ENCODE peak calls at places on chromosomes 5 and 9, in eight cellular contexts. O is Peyer's patch, W is uterus, V is fibroblast of lung, Z is tibial artery, G is Panc1, F is heart left ventricle, M is colonic mucosa. Q is an unnamed sample.

GRCh38 chr5:112195924-112196323 is 223.2 kb downstream of the EPB41L4A start:
- DNase-seq in G (no peak), O (no peak), F (no peak), V (no peak), Z (no peak), M (no peak), W (no peak), Q (no peak)

GRCh38 chr9:131069699-131070098 is 26.6 kb upstream of the AIF1L start:
- DNase-seq in Z (no peak), M (no peak), W (no peak), F (no peak), O (no peak), G (no peak), V (no peak), Q (no peak)

GRCh38 chr5:141973871-141974595 is 5.1 kb downstream of the RNF14 start:
- DNase-seq in F (no peak), O (no peak), V (peak; percentile 83), Z (no peak), G (no peak), M (no peak), W (no peak), Q (no peak)

GRCh38 chr5:135814254-135814653 is 20.2 kb upstream of the SLC25A48 start:
- DNase-seq in V (no peak), W (no peak), M (no peak), O (no peak), Z (no peak), F (no peak), G (no peak), Q (no peak)

GRCh38 chr9:22413884-22414283 is 32.7 kb upstream of the DMRTA1 start:
- DNase-seq in F (no peak), O (no peak), V (no peak), W (no peak), Z (no peak), G (peak; percentile 28), M (no peak), Q (no peak)

GRCh38 chr5:134833340-134834032 is 12.3 kb upstream of the C5orf24 start:
- DNase-seq in G (no peak), Z (no peak), M (no peak), V (peak; percentile 79), F (no peak), O (no peak), W (no peak), Q (no peak)

GRCh38 chr9:77177894-77178794 is 810 bp downstream of the VPS13A start:
- DNase-seq in V (peak; percentile 38), M (peak; percentile 62), W (peak; percentile 37), O (peak; percentile 78), G (no peak), F (peak; percentile 34), Z (peak; percentile 68), Q (peak; percentile 37)

GRCh38 chr9:38662763-38663593 is 42.6 kb upstream of the ANKRD18A start:
- DNase-seq in V (peak; percentile 46), W (no peak), G (no peak), F (no peak), M (no peak), Z (no peak), O (no peak), Q (no peak)

GRCh38 chr5:95668216-95668615 is 14.6 kb downstream of the SPATA9 start:
- DNase-seq in F (no peak), O (no peak), V (peak; percentile 65), G (no peak), W (no peak), M (no peak), Z (no peak), Q (no peak)

GRCh38 chr9:121685795-121686377 is 34.5 kb downstream of the DAB2IP start:
- DNase-seq in G (no peak), O (peak; percentile 28), Z (no peak), F (no peak), W (no peak), V (no peak), M (no peak), Q (no peak)

GRCh38 chr5:122404653-122405362 is 92.8 kb downstream of the SNCAIP start:
- DNase-seq in O (no peak), Z (no peak), F (no peak), V (no peak), W (no peak), G (no peak), M (no peak), Q (no peak)

GRCh38 chr9:109088221-109088620 is 31.5 kb downstream of the TMEM245 start:
- DNase-seq in W (no peak), M (no peak), F (no peak), O (no peak), G (no peak), Z (no peak), V (no peak), Q (no peak)

GRCh38 chr5:135059000-135059923 is 25.2 kb upstream of the PITX1 start:
- DNase-seq in G (no peak), O (no peak), F (no peak), M (no peak), W (no peak), V (no peak), Z (no peak), Q (peak; percentile 34)

GRCh38 chr9:97858393-97858713 is 5.3 kb downstream of the FOXE1 start:
- DNase-seq in M (no peak), O (no peak), F (no peak), W (no peak), G (no peak), V (no peak), Z (no peak), Q (no peak)

GRCh38 chr5:98750693-98751092 is 22.8 kb upstream of the RGMB start:
- DNase-seq in M (no peak), V (no peak), O (no peak), W (no peak), Z (no peak), G (no peak), F (no peak), Q (no peak)

GRCh38 chr5:94240616-94241287 is 377.7 kb downstream of the KIAA0825 start:
- DNase-seq in V (peak; percentile 84), O (no peak), M (no peak), Z (no peak), G (no peak), F (no peak), W (no peak), Q (peak; percentile 28)

GRCh38 chr9:116278326-116278725 is 124.7 kb downstream of the PAPPA start:
- DNase-seq in M (no peak), G (no peak), O (no peak), W (no peak), V (no peak), F (no peak), Z (no peak), Q (no peak)

GRCh38 chr5:80189701-80190100 is 66.1 kb downstream of the SERINC5 start:
- DNase-seq in F (no peak), W (no peak), M (no peak), G (no peak), V (no peak), O (no peak), Z (no peak), Q (no peak)

GRCh38 chr5:53607896-53608295 is 47.5 kb downstream of the NDUFS4 start:
- DNase-seq in F (no peak), O (no peak), G (no peak), W (no peak), Z (no peak), M (no peak), V (peak; percentile 69), Q (no peak)

GRCh38 chr9:93650448-93650847 is 74.1 kb downstream of the PHF2 start:
- DNase-seq in W (peak; percentile 11), O (peak; percentile 34), M (no peak), G (no peak), Z (peak; percentile 50), F (peak; percentile 3), V (no peak), Q (no peak)

GRCh38 chr9:91992636-91993035 is 42.6 kb upstream of the ROR2 start:
- DNase-seq in W (no peak), V (peak; percentile 54), O (no peak), G (no peak), Z (no peak), M (no peak), F (no peak), Q (no peak)

GRCh38 chr9:113992276-113992951 is 85.7 kb downstream of the AMBP start:
- DNase-seq in W (no peak), V (no peak), F (peak; percentile 78), G (no peak), M (no peak), O (peak; percentile 42), Z (peak; percentile 85), Q (peak; percentile 66)

GRCh38 chr5:116084891-116085715 is at the start of gene COMMD10:
- DNase-seq in W (peak; percentile 65), M (peak; percentile 81), O (peak; percentile 87), F (peak; percentile 75), V (peak; percentile 90), Z (peak; percentile 85), G (peak; percentile 46), Q (peak; percentile 87)

GRCh38 chr5:172772112-172772906 is 1.3 kb upstream of the DUSP1 start:
- DNase-seq in G (peak; percentile 86), V (peak; percentile 97), W (peak; percentile 92), O (peak; percentile 93), F (peak; percentile 83), Z (peak; percentile 99), M (peak; percentile 92), Q (peak; percentile 98)
- H3K4me1 ChIP-seq in G (peaks cover 69% of the 10 kb centered on the region), V (peaks cover 26% of the 10 kb centered on the region), W (no peaks in the 10 kb centered on the region), O (peaks cover 28% of the 10 kb centered on the region), F (peaks cover 39% of the 10 kb centered on the region), Z (peaks cover 30% of the 10 kb centered on the region), M (peaks cover 35% of the 10 kb centered on the region), Q (peaks cover 37% of the 10 kb centered on the region)

GRCh38 chr5:157913575-157913974 is 54.6 kb upstream of the CLINT1 start:
- DNase-seq in M (no peak), F (no peak), O (no peak), W (no peak), G (no peak), V (no peak), Z (no peak), Q (no peak)
- H3K27ac ChIP-seq in M (peak overlapping the region; percentile 65), F (no peak overlapping the region), O (peak overlapping the region; percentile 74), W (no peak overlapping the region), G (no peak overlapping the region), V (no peak overlapping the region), Z (no peak overlapping the region), Q (no peak overlapping the region)

GRCh38 chr5:114223866-114224265 is 138.0 kb upstream of the KCNN2 start:
- DNase-seq in F (no peak), O (no peak), Z (no peak), M (no peak), W (no peak), V (no peak), G (no peak), Q (no peak)
- TF ChIP-seq CTCF in F (peak; percentile 37), O (no peak), Z (no peak), M (peak; percentile 28), W (no peak), V (peak; percentile 14), G (no peak), Q (peak; percentile 18)

GRCh38 chr5:168887931-168888330 is 308.8 kb upstream of the PANK3 start:
- DNase-seq in V (no peak), W (no peak), O (no peak), G (no peak), F (no peak), M (no peak), Z (no peak), Q (no peak)

GRCh38 chr5:168892618-168893017 is 313.4 kb upstream of the PANK3 start:
- DNase-seq in F (no peak), O (no peak), Z (no peak), V (no peak), M (no peak), W (no peak), G (no peak), Q (no peak)

GRCh38 chr5:168889039-168889438 is 309.9 kb upstream of the PANK3 start:
- DNase-seq in G (no peak), W (no peak), V (no peak), Z (no peak), F (no peak), M (no peak), O (no peak), Q (no peak)

GRCh38 chr5:168893231-168893630 is 314.1 kb upstream of the PANK3 start:
- DNase-seq in V (no peak), G (no peak), Z (no peak), M (no peak), W (no peak), F (no peak), O (no peak), Q (no peak)

GRCh38 chr5:168891175-168891812 is 312.1 kb upstream of the PANK3 start:
- DNase-seq in G (no peak), M (no peak), W (no peak), O (no peak), Z (no peak), F (no peak), V (no peak), Q (no peak)
- H3K4me1 ChIP-seq in G (no peaks in the 10 kb centered on the region), M (no peaks in the 10 kb centered on the region), W (no peaks in the 10 kb centered on the region), O (no peaks in the 10 kb centered on the region), Z (peaks cover 6% of the 10 kb centered on the region), F (peaks cover 9% of the 10 kb centered on the region), V (no peaks in the 10 kb centered on the region), Q (no peaks in the 10 kb centered on the region)